ENCODE peak calls at places on chromosomes 7 and 10, in four cellular contexts. I is GM12878, N is SK-N-SH, B is WTC11. R is an unnamed sample.

GRCh38 chr10:43082756-43083155 is 5.9 kb downstream of the RET start:
- DNase-seq in I (no peak), N (no peak), B (no peak), R (no peak)

GRCh38 chr7:147510913-147511312 is 1079.7 kb upstream of the C7orf33 start:
- DNase-seq in I (no peak), N (no peak), B (no peak), R (no peak)

GRCh38 chr10:31769564-31769963 is 159.1 kb downstream of the ARHGAP12 start:
- DNase-seq in I (no peak), N (no peak), B (no peak), R (no peak)

GRCh38 chr10:126090911-126091728 is 194.8 kb downstream of the FANK1 start:
- DNase-seq in I (no peak), N (no peak), B (no peak), R (no peak)

GRCh38 chr7:84187087-84187805 is 7.3 kb downstream of the SEMA3A start:
- DNase-seq in I (no peak), N (no peak), B (no peak), R (no peak)

GRCh38 chr7:91079491-91079890 is 184.7 kb upstream of the FZD1 start:
- DNase-seq in I (no peak), N (no peak), B (no peak), R (no peak)

GRCh38 chr10:59361659-59362183 is 628 bp downstream of the FAM13C start:
- DNase-seq in I (no peak), N (no peak), B (no peak), R (no peak)

GRCh38 chr10:15863733-15864132 is 3.4 kb upstream of the MINDY3 start:
- DNase-seq in I (no peak), N (no peak), B (no peak), R (no peak)

GRCh38 chr7:17907014-17907413 is 33.3 kb downstream of the SNX13 start:
- DNase-seq in I (no peak), N (no peak), B (no peak), R (no peak)

GRCh38 chr7:129896568-129897382 is 56.0 kb downstream of the UBE2H start:
- DNase-seq in I (no peak), N (no peak), B (no peak), R (no peak)

GRCh38 chr10:68096913-68097509 is 12.3 kb upstream of the MYPN start:
- DNase-seq in I (no peak), N (no peak), B (no peak), R (peak; percentile 39)

GRCh38 chr7:149166142-149166541 is 18.9 kb downstream of the ZNF398 start:
- DNase-seq in I (no peak), N (no peak), B (no peak), R (no peak)

GRCh38 chr10:5987747-5988146 is 10.4 kb upstream of the IL15RA start:
- DNase-seq in I (no peak), N (no peak), B (no peak), R (peak; percentile 60)

DNA sequence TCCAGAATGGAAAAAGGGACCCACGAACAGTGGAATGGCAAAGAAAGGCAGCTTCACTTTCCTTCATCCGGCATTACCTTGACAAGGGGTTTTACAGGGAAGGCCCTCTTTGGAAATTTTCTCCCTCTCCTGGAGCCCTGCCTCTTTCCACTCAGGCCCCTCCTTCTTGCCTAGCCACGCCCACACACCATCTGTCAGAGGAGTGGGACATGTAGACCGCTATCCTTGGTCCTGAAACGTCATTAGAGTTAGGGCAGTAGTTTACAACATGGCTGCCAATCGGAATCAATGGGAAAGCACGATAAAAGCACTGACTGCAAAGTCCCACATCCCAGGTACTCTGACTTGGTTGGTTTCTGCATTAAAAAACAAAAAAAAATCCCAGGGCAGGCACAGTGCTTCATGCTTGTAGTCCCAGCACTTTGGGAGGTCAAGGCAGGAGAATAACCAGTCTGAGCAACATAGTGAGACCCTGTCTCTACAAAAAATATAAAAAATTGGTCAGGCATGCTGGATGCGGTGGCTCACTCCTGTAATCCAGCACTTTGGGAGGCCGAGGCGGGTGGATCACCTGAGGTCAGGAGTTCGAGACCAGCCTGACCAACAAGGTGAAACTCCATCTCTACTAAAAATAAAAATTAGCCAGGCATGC is 96.4 kb downstream of the MARCHF5 start:
- DNase-seq in I (no peak), N (peak; percentile 29), B (peak; percentile 96), R (peak; percentile 87)
- TF ChIP-seq USF1 in I (no peak), N (no peak), B (no peak), R (no peak)

DNA sequence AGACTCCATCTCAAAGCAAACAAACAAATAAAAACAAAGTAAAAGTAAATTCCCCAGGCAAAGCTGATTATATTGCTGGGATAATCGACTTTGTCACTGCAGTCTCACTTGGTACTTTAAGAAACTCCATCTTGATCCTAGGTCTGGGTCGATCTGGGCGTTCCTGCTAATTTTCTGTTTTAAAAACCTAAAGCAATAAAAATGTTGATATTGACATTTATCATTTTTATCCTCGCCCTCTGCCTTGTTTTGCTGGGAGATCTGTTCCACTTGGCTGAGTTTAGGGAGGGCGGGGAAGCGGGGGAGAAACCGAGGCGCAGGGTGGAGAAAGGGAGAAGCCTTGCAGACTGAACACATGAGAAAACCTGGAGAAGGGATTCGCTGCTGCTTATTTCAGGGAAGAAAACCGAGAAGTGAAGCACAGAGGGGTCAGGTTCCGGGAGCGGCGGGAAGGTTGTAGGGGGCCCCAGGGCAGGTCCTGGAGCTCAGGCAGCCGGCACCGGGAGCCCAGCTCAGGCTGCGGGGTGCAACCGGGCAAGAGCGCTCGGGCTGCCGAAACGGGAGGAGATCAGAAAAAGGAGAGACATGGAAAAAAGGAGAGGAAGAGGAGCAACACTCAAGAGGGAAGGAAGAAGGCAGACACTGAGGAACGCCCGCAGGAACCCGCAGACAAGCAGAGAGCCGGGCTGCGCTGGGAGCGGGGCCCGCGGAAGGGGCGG is 27.4 kb upstream of the KMT2C start:
- DNase-seq in I (no peak), N (no peak), B (no peak), R (no peak)
- TF ChIP-seq USF1 in I (no peak), N (no peak), B (no peak), R (no peak)

GRCh38 chr7:116988363-116988989 is 35.2 kb downstream of the ST7 start:
- DNase-seq in I (no peak), N (peak; percentile 39), B (no peak), R (no peak)
- TF ChIP-seq USF1 in I (no peak), N (no peak), B (no peak), R (no peak)

GRCh38 chr10:72692057-72692891 is at the start of gene MCU:
- DNase-seq in I (no peak), N (peak; percentile 94), B (peak; percentile 96), R (peak; percentile 98)

GRCh38 chr10:72692897-72693598 is 1.1 kb downstream of the MCU start:
- DNase-seq in I (no peak), N (no peak), B (no peak), R (peak; percentile 24)

GRCh38 chr10:72694476-72695369 is 2.8 kb downstream of the MCU start:
- DNase-seq in I (no peak), N (peak; percentile 37), B (no peak), R (peak; percentile 45)

GRCh38 chr10:72695496-72695895 is 3.6 kb downstream of the MCU start:
- DNase-seq in I (no peak), N (no peak), B (no peak), R (no peak)

DNA sequence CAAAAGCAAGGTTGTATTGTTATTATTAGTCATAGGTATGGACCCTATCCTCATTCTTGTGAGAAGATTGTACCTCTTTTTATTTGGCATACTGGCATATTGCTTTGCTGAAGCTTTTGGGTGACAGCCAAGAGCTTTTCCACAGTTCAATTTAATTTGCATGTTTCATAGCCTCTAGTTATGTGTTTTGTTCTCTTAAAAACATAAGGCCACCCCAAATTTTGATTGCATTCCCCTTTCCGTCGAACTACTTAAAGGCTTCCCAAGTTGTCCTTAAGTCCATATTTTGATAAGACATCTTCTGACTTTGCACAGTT is 1.6 kb downstream of the MCU start:
- DNase-seq in I (no peak), N (no peak), B (no peak), R (no peak)
- TF ChIP-seq USF1 in I (no peak), N (no peak), B (no peak), R (no peak)

GRCh38 chr7:25750738-25751529 is 401.1 kb upstream of the NFE2L3 start:
- DNase-seq in I (no peak), N (no peak), B (no peak), R (no peak)

GRCh38 chr7:25752967-25753791 is 398.8 kb upstream of the NFE2L3 start:
- DNase-seq in I (no peak), N (no peak), B (peak; percentile 19), R (no peak)

GRCh38 chr7:25754333-25754732 is 397.7 kb upstream of the NFE2L3 start:
- DNase-seq in I (no peak), N (no peak), B (no peak), R (no peak)

GRCh38 chr7:25753837-25754236 is 398.2 kb upstream of the NFE2L3 start:
- DNase-seq in I (no peak), N (no peak), B (no peak), R (no peak)

DNA sequence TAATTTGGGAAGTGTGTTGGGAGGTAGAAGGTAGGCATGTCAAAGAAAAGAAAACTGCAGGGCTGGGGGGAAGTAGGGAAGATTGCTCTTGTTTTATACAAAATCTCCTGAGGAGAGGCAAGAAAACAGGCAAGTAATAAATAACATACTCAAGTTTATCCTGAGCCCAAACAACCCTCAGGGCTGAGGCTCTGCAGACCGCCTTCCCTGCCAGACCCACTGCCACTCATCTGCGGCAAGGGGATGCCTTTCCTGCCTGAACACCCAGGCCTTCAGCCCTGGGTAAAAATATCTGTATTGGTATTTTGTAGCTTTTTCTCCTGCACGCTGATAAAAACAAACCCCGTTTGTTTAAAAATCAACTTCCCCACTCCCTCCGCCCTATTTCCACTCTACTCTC is 399.8 kb upstream of the NFE2L3 start:
- DNase-seq in I (no peak), N (peak; percentile 41), B (no peak), R (no peak)
- TF ChIP-seq USF1 in I (no peak), N (no peak), B (no peak), R (no peak)

R was measured in K562.